ENCODE peak calls at places on chromosomes 2 and 18, in six cellular contexts. E is small intestine; H is fibroblast of pulmonary artery; K is activated CD4-positive, alpha-beta T cell treated with anti-CD3 and anti-CD28 coated beads for 1 hour; Y is heart right ventricle; L is stimulated activated CD8-positive, alpha-beta memory T cell treated with anti-CD3 and anti-CD28 coated beads, Interleukin-4, amount 100 ng/mL, for 4 hours. B is an unnamed sample.

GRCh38 chr18:45997689-45998088 is 30.6 kb upstream of the EPG5 start:
- DNase-seq in E (no peak), H (no peak), K (no peak), Y (no peak), L (no peak), B (no peak)

GRCh38 chr2:9327873-9328352 is 95.4 kb downstream of the ITGB1BP1 start:
- DNase-seq in E (no peak), H (peak; percentile 36), K (no peak), Y (no peak), L (no peak), B (no peak)

GRCh38 chr2:66334237-66335054 is 100.5 kb upstream of the MEIS1 start:
- DNase-seq in E (no peak), H (no peak), K (no peak), Y (no peak), L (no peak), B (no peak)

GRCh38 chr2:71814885-71815284 is 332.8 kb downstream of the CYP26B1 start:
- DNase-seq in E (no peak), H (no peak), K (no peak), Y (no peak), L (no peak), B (no peak)

GRCh38 chr18:13221821-13222220 is 3.3 kb downstream of the LDLRAD4 start:
- DNase-seq in E (peak; percentile 26), H (no peak), K (no peak), Y (peak; percentile 77), L (no peak), B (no peak)

GRCh38 chr2:96423281-96423680 is 81.9 kb downstream of the NEURL3 start:
- DNase-seq in E (no peak), H (peak; percentile 13), K (no peak), Y (no peak), L (no peak), B (no peak)

GRCh38 chr2:88003074-88003755 is 13.1 kb downstream of the RNU2-63P start:
- DNase-seq in E (no peak), H (peak; percentile 10), K (no peak), Y (peak; percentile 16), L (no peak), B (no peak)

GRCh38 chr2:197810490-197810889 is 6.1 kb downstream of the PLCL1 start:
- DNase-seq in E (no peak), H (no peak), K (no peak), Y (no peak), L (no peak), B (no peak)

GRCh38 chr2:48504647-48505327 is 25.2 kb upstream of the STON1 start:
- DNase-seq in E (no peak), H (peak; percentile 85), K (no peak), Y (no peak), L (no peak), B (no peak)

GRCh38 chr2:45055261-45055660 is 46.0 kb upstream of the SIX2 start:
- DNase-seq in E (no peak), H (no peak), K (no peak), Y (no peak), L (no peak), B (no peak)

GRCh38 chr2:241690202-241690717 is 3.6 kb upstream of the DTYMK start:
- DNase-seq in E (no peak), H (no peak), K (no peak), Y (no peak), L (no peak), B (no peak)

GRCh38 chr18:7414459-7414858 is 152.7 kb upstream of the PTPRM start:
- DNase-seq in E (no peak), H (peak; percentile 26), K (no peak), Y (no peak), L (no peak), B (no peak)

GRCh38 chr18:62151068-62151771 is 35.6 kb downstream of the PIGN start:
- DNase-seq in E (peak; percentile 19), H (no peak), K (no peak), Y (no peak), L (no peak), B (no peak)

GRCh38 chr18:1488957-1489356 is 584.3 kb downstream of the ADCYAP1 start:
- DNase-seq in E (no peak), H (no peak), K (no peak), Y (no peak), L (no peak), B (no peak)

GRCh38 chr18:45379903-45380302 is 235.4 kb upstream of the SLC14A2 start:
- DNase-seq in E (no peak), H (no peak), K (no peak), Y (no peak), L (no peak), B (no peak)

GRCh38 chr18:67408240-67408639 is 108.3 kb downstream of the DSEL start:
- DNase-seq in E (no peak), H (no peak), K (no peak), Y (no peak), L (no peak), B (no peak)

GRCh38 chr2:188068093-188068492 is 223.6 kb upstream of the GULP1 start:
- DNase-seq in E (no peak), H (no peak), K (no peak), Y (no peak), L (no peak), B (no peak)

GRCh38 chr2:109562421-109562820 is 51.3 kb downstream of the SEPTIN10 start:
- DNase-seq in E (no peak), H (no peak), K (no peak), Y (no peak), L (no peak), B (no peak)

GRCh38 chr2:45889053-45889452 is 237.6 kb downstream of the PRKCE start:
- DNase-seq in E (peak; percentile 48), H (peak; percentile 13), K (no peak), Y (no peak), L (no peak), B (no peak)

GRCh38 chr2:130840506-130840905 is 3.8 kb downstream of the ARHGEF4 start:
- DNase-seq in E (no peak), H (no peak), K (no peak), Y (no peak), L (no peak), B (no peak)

GRCh38 chr18:79465392-79465991 is 69.8 kb downstream of the NFATC1 start:
- DNase-seq in E (no peak), H (no peak), K (no peak), Y (peak; percentile 42), L (no peak), B (no peak)

GRCh38 chr2:102110168-102110567 is 32.4 kb upstream of the IL1R1 start:
- DNase-seq in E (no peak), H (no peak), K (no peak), Y (no peak), L (no peak), B (no peak)